ENCODE peak calls at places on chromosomes 12 and 14, in seven cellular contexts. Q is fibroblast of lung, M is endothelial cell of umbilical vein, S is A673, D is coronary artery, B is stomach, Z is ascending aorta. L is an unnamed sample.

GRCh38 chr14:92877757-92878431 is 45.1 kb upstream of the CHGA start:
- DNase-seq in Q (no peak), M (peak), S (no peak), D (no peak), B (no peak), Z (no peak), L (no peak)

GRCh38 chr12:51970904-51971646 is 19.6 kb downstream of the ACVR1B start:
- DNase-seq in Q (peak), M (peak), S (peak), D (peak), B (no peak), Z (no peak), L (peak)

GRCh38 chr14:72517736-72518135 is 376.2 kb downstream of the DPF3 start:
- DNase-seq in Q (no peak), M (no peak), S (no peak), D (no peak), B (no peak), Z (no peak), L (no peak)

GRCh38 chr12:116276433-116277216 is 868 bp downstream of the MED13L start:
- DNase-seq in Q (peak), M (peak), S (peak), D (peak), B (peak), Z (peak), L (peak)

GRCh38 chr12:76883826-76884225 is 5.0 kb upstream of the CSRP2 start:
- DNase-seq in Q (peak), M (no peak), S (no peak), D (no peak), B (no peak), Z (no peak), L (no peak)

GRCh38 chr12:30795660-30796507 is 41.1 kb upstream of the CAPRIN2 start:
- DNase-seq in Q (peak), M (peak), S (peak), D (peak), B (peak), Z (peak), L (peak)

GRCh38 chr12:53459097-53459496 is 7.2 kb downstream of the PCBP2 start:
- DNase-seq in Q (no peak), M (no peak), S (no peak), D (no peak), B (no peak), Z (no peak), L (no peak)

GRCh38 chr12:76337583-76337982 is 10.6 kb downstream of the BBS10 start:
- DNase-seq in Q (peak), M (peak), S (no peak), D (no peak), B (no peak), Z (no peak), L (peak)

GRCh38 chr12:88393017-88393767 is 187.1 kb downstream of the KITLG start:
- DNase-seq in Q (no peak), M (peak), S (peak), D (no peak), B (no peak), Z (no peak), L (peak)

GRCh38 chr12:11718768-11719253 is 69.3 kb downstream of the ETV6 start:
- DNase-seq in Q (peak), M (peak), S (peak), D (no peak), B (no peak), Z (no peak), L (peak)

GRCh38 chr14:92362781-92363235 is 39.8 kb downstream of the SLC24A4 start:
- DNase-seq in Q (no peak), M (no peak), S (peak), D (no peak), B (no peak), Z (peak), L (peak)

GRCh38 chr14:48247972-48248371 is 572.6 kb upstream of the MDGA2 start:
- DNase-seq in Q (no peak), M (no peak), S (no peak), D (no peak), B (no peak), Z (no peak), L (no peak)

GRCh38 chr12:52086944-52087835 is 7.7 kb downstream of the SMIM41 start:
- DNase-seq in Q (no peak), M (no peak), S (no peak), D (no peak), B (no peak), Z (peak), L (no peak)

GRCh38 chr14:89373185-89373584 is 43.8 kb downstream of the FOXN3 start:
- DNase-seq in Q (no peak), M (no peak), S (no peak), D (peak), B (no peak), Z (no peak), L (no peak)

GRCh38 chr12:51626629-51627028 is 35.6 kb downstream of the SCN8A start:
- DNase-seq in Q (no peak), M (no peak), S (no peak), D (no peak), B (no peak), Z (no peak), L (no peak)

GRCh38 chr12:69875416-69875815 is 50.4 kb downstream of the MYRFL start:
- DNase-seq in Q (peak), M (no peak), S (no peak), D (no peak), B (no peak), Z (no peak), L (no peak)

DNA sequence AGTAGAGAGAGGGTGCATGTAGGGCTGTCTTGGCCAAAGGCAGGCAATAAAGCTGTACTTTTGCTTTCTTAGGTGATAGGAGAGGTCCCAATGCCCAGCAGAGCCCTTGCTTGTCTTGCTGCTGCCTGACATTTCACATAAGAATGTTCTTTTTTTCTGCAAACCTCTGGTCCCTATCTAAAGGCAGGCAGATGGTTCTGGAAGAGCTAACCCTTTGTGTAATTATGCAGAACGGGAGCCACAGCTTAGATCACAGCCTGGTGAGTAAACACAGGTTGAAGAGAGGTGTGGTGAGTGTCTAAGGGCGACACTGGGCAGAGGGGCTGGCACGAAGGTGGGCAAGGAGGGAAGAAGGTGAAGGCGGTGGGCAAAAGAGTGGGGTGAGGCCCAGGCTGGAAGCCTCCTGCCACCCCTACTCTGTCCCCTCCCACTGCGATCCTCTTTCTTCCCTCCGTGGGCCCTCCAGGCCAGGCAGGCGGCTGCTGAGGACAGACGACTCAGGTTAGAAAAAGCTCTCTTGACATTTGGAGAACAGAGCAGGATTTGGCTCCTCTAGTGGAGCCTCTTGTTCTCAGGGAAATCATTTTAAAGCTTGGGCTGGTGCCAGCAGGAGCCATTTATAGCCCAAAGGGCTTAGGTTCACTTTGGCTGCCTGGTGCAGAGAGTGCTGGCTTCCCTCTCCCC is 42.8 kb downstream of the PRMT8 start:
- DNase-seq in Q (peak), M (no peak), S (peak), D (peak), B (peak), Z (no peak), L (peak)
- TF ChIP-seq CTCF in Q (no peak), M (no peak), S (no peak), D (no peak), B (no peak), Z (no peak), L (no peak)

GRCh38 chr12:9843416-9843815 is 16.1 kb downstream of the KLRF1 start:
- DNase-seq in Q (peak), M (no peak), S (no peak), D (no peak), B (no peak), Z (no peak), L (no peak)
- H3K27ac ChIP-seq in Q (no peak), M (no peak), S (no peak), D (no peak), B (no peak), Z (no peak), L (no peak)

GRCh38 chr12:110858848-110859247 is 12.1 kb downstream of the CCDC63 start:
- DNase-seq in Q (no peak), M (no peak), S (peak), D (no peak), B (no peak), Z (no peak), L (no peak)

GRCh38 chr12:110863161-110863560 is 16.4 kb downstream of the CCDC63 start:
- DNase-seq in Q (no peak), M (no peak), S (no peak), D (no peak), B (no peak), Z (no peak), L (no peak)

GRCh38 chr12:110860833-110861291 is 14.1 kb downstream of the CCDC63 start:
- DNase-seq in Q (no peak), M (peak), S (peak), D (no peak), B (no peak), Z (no peak), L (no peak)

GRCh38 chr12:110862331-110862730 is 15.5 kb downstream of the CCDC63 start:
- DNase-seq in Q (no peak), M (no peak), S (no peak), D (no peak), B (no peak), Z (no peak), L (no peak)

DNA sequence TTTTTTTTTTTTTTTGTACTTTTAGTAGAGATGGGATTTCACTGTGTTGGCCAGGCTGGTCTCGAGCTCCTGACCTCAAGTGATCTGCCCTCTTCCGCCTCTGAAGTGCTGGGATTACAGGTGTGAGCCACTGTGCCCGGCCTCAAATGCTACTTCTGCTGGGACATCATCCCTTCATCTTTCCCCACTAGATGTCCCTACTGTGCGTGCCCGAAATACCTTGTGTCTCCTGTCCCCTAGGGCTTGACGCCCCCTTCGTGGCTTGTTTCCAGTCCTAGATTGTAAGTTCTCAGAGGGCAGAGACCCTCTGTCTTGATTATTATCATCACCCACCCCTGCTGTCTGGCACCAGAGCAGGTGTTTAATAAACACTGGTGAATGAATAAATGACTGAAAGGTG is 14.9 kb downstream of the CCDC63 start:
- DNase-seq in Q (no peak), M (no peak), S (no peak), D (no peak), B (no peak), Z (no peak), L (no peak)
- TF ChIP-seq CTCF in Q (no peak), M (no peak), S (no peak), D (no peak), B (no peak), Z (no peak), L (peak)

DNA sequence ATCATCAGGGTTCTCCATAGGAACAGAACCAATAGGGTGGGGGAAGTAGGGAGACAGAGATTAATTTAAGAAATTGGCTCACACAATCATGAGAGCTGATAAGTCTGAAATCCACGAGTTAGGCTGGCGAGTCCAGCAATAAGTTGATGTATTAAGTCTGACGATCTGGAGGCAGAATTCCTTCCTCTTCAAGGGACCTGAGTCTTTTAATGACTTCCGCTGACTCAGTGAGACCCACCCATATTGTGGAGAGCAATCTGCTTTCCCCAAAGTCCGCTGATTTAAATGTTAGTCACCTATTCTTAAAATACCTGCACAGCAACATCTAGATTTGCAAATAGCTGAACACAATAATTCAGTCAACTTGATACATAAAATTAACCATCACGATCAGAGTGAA is 97.8 kb downstream of the SPTSSA start:
- DNase-seq in Q (no peak), M (no peak), S (no peak), D (no peak), B (no peak), Z (no peak), L (peak)
- H3K27ac ChIP-seq in Q (no peak), M (no peak), S (no peak), D (no peak), B (no peak), Z (no peak), L (peak)

DNA sequence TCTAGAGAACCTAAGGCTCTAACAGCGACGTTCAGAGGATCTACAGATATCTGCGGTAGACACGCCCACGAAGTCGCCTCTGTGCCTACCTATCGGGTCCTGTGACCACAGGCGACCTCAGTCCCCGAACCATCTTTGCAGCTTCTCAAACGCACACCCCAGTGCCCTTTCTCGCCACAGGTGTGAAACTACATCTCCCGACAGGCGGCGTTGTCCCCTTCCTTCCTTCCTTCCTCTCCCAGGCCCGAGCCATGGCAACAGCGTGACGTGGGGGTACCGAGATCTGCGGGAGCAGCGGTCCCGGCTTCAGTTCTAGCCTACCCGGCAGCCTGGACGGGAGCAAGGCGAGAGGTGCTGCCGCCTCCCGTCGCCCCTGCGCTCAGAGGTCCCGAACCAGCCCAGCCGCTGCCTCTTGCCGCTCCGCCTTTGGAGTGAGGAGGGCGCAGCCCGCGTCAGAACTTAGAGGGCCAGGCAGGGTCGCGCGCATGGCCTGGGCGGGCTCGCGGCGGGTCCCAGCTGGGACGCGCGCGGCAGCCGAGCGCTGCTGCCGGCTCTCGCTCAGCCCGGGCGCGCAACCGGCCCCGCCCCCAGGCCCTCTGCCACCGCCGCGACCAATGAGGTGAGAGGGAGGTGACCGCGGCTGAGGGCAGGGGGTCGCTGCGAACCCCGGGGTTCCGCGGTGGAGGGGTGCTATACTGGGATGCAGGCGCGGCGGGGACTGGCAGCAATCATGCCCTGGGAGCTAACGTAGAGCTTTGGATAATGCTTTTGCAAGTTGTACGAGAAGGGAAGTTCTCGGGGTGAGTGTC is at the start of gene COQ10A:
- DNase-seq in Q (peak), M (peak), S (peak), D (peak), B (peak), Z (peak), L (peak)
- TF ChIP-seq CTCF in Q (peak), M (peak), S (peak), D (peak), B (peak), Z (peak), L (peak)

GRCh38 chr12:6551063-6551461 is 4.8 kb downstream of the IFFO1 start:
- DNase-seq in Q (no peak), M (no peak), S (no peak), D (peak), B (no peak), Z (peak), L (no peak)
- H3K27ac ChIP-seq in Q (peak), M (peak), S (peak), D (peak), B (peak), Z (peak), L (no peak)

DNA sequence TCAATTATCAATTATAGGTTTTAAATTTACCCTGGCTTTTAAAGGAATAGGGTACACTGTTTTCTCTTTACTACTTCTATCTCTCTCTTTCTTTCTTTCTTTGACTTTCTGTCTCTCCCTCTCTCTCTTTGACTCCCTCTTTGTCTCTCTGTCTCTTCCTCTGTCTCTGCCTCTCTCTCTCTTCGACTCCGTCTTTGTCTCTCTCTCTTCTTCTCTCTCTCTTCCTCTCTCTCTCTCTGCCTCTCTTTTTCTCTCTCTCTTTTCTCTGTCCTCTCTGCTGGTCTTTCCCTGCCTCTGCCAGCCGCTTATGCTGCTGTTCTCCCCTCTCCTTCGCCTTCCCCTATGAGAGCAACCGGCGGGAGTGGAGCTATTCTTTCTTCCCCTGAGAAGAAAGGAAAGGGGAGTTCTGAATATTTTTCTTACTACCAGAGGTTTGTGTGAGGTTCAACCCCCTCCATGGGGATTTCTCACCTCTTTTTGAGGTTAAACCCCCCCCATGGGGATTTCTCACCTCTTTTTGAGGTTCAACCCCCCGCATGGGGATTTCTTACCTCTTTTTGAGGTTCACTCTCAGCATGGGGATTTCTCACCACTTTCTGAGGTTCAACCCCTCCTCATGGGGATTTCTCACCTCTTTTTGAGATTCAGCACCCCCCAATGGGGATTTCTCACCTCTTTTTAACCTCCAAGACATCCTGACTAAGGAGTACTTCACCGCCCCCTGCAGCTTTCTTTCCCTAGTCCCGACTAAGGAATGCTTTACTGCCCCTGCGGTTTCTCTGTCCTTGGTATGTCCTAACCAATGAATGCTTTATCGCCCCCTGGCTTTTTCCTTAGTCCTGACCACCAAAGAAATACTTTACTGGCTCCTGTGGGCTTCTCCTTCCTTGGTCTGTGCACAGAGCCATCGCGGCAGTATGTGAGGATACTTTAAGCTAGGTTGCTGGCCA is 27.4 kb upstream of the DDHD1 start:
- DNase-seq in Q (peak), M (no peak), S (peak), D (no peak), B (no peak), Z (no peak), L (no peak)
- TF ChIP-seq CTCF in Q (peak), M (peak), S (peak), D (no peak), B (no peak), Z (no peak), L (peak)